ENCODE peak calls at places on chromosomes 5 and 9, in six cellular contexts. T is psoas muscle, C is IMR-90, I is uterus, F is upper lobe of right lung, S is mammary epithelial cell. V is an unnamed sample. For H3K4me1, the result is how much of the 10 kb centered on the place peaks cover.

GRCh38 chr9:2740616-2741015 is 23.3 kb downstream of the KCNV2 start:
- DNase-seq in F (no peak), C (peak), I (no peak), T (no peak), S (no peak), V (no peak)

GRCh38 chr9:133612816-133613215 is 3.6 kb upstream of the FAM163B start:
- DNase-seq in C (no peak), I (no peak), T (no peak), S (no peak), F (no peak), V (no peak)

GRCh38 chr5:14011089-14012004 is 66.9 kb upstream of the DNAH5 start:
- DNase-seq in S (peak), C (peak), I (peak), T (peak), F (peak), V (peak)

GRCh38 chr9:113875917-113876805 is at the start of gene ZNF618:
- DNase-seq in C (no peak), T (peak), F (peak), S (no peak), I (no peak), V (peak)

GRCh38 chr9:20472646-20473045 is 149.7 kb downstream of the MLLT3 start:
- DNase-seq in T (no peak), C (peak), I (no peak), F (no peak), S (no peak), V (no peak)

GRCh38 chr5:179167871-179168451 is 107.8 kb downstream of the ZNF354C start:
- DNase-seq in T (no peak), I (no peak), S (no peak), F (peak), C (no peak), V (no peak)

GRCh38 chr9:137162505-137163100 is 7.2 kb downstream of the LRRC26 start:
- DNase-seq in F (no peak), C (no peak), I (no peak), T (no peak), S (no peak), V (no peak)

GRCh38 chr5:179806250-179807045 is at the start of gene MGAT4B:
- DNase-seq in C (peak), F (peak), T (peak), S (peak), I (peak), V (peak)

GRCh38 chr5:151757233-151758140 is 944 bp downstream of the ATOX1 start:
- DNase-seq in T (no peak), S (peak), I (no peak), F (no peak), C (no peak), V (peak)

GRCh38 chr9:92723801-92724323 is 40.8 kb downstream of the BICD2 start:
- DNase-seq in I (no peak), T (no peak), F (no peak), C (no peak), S (no peak), V (no peak)

GRCh38 chr9:115593587-115594091 is 475.7 kb upstream of the TNC start:
- DNase-seq in F (no peak), S (peak), T (no peak), C (peak), I (peak), V (no peak)

DNA sequence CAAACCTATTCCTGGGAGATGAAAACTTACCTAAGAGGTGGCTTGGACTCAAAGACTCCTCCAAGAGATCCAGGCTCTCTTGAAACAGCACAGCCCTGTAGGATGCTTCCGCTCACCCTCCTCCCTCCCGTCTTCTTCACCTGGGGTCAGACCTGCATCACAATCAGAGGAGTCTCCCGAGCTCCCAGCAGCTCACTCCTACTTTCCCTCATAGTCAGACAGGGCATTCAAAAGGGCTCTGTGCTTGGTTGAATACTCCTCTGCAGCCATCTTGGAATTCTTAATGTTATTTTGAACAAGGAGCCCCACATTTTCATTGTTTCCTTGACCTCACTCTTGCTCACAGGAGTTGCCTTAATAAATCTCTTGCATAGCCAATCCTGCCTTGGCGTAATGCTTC is 47.2 kb upstream of the IFNK start:
- DNase-seq in C (no peak), F (no peak), I (no peak), S (no peak), T (no peak), V (no peak)
- H3K4me1 ChIP-seq in C (under half), F (under half), I (under half), S (under half), T (under half), V (under half)

GRCh38 chr5:67090593-67090992 is 106.0 kb downstream of the CD180 start:
- DNase-seq in T (no peak), C (no peak), F (no peak), I (no peak), S (no peak), V (no peak)

GRCh38 chr5:67085616-67086015 is 111.0 kb downstream of the CD180 start:
- DNase-seq in S (no peak), T (no peak), F (no peak), C (no peak), I (no peak), V (no peak)

GRCh38 chr5:67092447-67093023 is 104.1 kb downstream of the CD180 start:
- DNase-seq in C (peak), I (no peak), S (no peak), T (no peak), F (no peak), V (no peak)

GRCh38 chr5:67090040-67090439 is 106.6 kb downstream of the CD180 start:
- DNase-seq in S (no peak), C (no peak), I (no peak), F (no peak), T (no peak), V (no peak)

DNA sequence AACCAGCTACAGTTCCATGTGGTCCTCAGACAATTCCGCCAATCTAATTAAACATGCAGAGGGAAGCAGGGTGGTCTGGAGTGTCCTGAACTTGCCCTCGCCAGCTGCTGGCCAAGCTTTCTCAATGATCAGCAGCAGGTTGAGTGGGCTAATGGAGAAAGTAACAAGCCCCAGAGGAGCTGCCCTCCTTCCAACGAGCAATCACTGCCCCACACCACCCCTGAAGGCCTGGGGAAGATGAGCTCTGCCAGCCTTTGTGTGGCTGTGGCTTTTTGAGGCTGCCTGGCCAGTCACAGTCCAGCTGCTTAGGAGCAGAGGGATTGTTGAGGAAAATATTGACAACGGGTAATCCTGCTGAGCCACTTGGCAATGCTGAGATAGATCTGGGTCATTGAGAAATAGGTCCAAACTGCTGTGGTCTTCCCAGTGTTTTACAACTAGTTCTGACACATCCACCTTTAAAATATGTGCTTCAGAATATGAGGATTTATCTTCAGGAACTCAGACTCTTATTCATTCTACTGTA is 107.3 kb downstream of the CD180 start:
- DNase-seq in C (peak), F (no peak), I (no peak), T (peak), S (peak), V (peak)
- TF ChIP-seq CTCF in C (no peak), F (no peak), I (no peak), T (no peak), S (no peak), V (no peak)

DNA sequence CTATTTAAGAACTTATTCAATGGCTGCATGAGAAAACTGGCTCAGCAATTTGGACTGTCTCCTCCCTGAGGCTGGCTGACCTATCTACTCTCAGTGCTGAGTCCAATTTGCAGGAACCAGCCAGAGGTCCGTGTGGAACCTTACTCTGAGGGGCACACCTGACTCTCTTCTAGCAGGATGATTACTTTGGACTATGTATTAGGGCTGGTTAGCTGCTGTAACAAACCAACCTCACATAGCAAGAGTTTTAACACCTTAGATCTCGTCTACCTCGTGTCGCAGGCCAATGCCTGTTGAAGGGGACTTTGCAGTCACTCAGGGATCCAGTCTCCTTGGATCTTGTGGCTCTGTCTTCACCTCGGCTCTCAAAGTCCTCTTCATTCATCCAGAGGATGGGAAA is 3.4 kb upstream of the FAM193B start:
- DNase-seq in S (no peak), F (no peak), I (no peak), C (no peak), T (no peak), V (no peak)
- H3K4me1 ChIP-seq in S (under half), F (under half), I (under half), C (under half), T (under half), V (under half)

DNA sequence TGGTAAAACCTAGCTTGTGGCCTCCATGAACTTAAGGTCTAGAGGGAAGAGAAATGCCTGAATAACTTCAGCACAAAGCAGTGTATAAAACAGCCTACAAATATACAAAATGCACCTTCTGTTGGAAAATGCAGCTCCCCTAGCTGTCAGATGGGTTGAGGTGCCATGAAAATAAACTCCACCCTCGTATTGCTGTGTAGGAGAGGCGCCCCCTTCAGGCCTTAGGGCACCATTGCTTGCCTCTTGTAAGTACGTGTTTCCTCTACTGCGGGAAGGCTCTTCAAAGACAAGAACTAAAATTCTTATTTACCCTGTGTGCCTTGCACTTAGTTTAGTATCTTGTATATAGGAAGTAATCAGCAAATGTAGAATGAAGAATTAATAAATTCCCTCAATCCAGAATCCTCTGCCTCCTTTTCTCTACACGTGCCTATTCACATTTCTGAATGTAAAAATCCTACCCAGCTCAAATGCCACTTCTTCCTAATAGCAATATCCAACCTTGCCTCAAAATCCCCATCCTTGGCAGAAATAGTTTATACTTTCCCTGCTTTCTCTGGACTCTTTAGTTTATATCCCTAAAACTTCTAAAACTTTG is 393.7 kb upstream of the PDE4D start:
- DNase-seq in I (no peak), S (peak), C (peak), T (peak), F (peak), V (peak)
- TF ChIP-seq CTCF in I (no peak), S (peak), C (no peak), T (peak), F (peak), V (peak)